ENCODE peak calls at places on chromosomes 13 and 19, in seven cellular contexts. V, F, K, Y, Q, A and N are unnamed samples.

GRCh38 chr19:5225486-5226345 is 114.9 kb downstream of the PTPRS start:
- DNase-seq in V (no peak), F (no peak), K (no peak), Y (no peak), Q (no peak), A (no peak), N (no peak)

GRCh38 chr19:12789098-12789903 is 2.0 kb upstream of the JUNB start:
- DNase-seq in V (no peak), F (no peak), K (no peak), Y (peak; percentile 79), Q (no peak), A (no peak), N (no peak)

GRCh38 chr13:30608364-30608763 is 9.4 kb upstream of the USPL1 start:
- DNase-seq in V (no peak), F (no peak), K (no peak), Y (no peak), Q (no peak), A (no peak), N (no peak)

GRCh38 chr13:107551521-107551920 is 663.8 kb downstream of the LIG4 start:
- DNase-seq in V (no peak), F (no peak), K (no peak), Y (no peak), Q (no peak), A (no peak), N (no peak)

GRCh38 chr13:24719139-24719538 is 38.9 kb downstream of the ATP12A start:
- DNase-seq in V (no peak), F (no peak), K (no peak), Y (no peak), Q (no peak), A (no peak), N (no peak)

GRCh38 chr19:17220207-17220758 is 5.1 kb downstream of the USE1 start:
- DNase-seq in V (no peak), F (no peak), K (peak; percentile 52), Y (no peak), Q (no peak), A (no peak), N (no peak)

GRCh38 chr13:92175330-92175729 is 776.9 kb downstream of the GPC5 start:
- DNase-seq in V (no peak), F (no peak), K (no peak), Y (no peak), Q (no peak), A (no peak), N (peak; percentile 5)

GRCh38 chr19:48354332-48354992 is 9.3 kb downstream of the TMEM143 start:
- DNase-seq in V (no peak), F (no peak), K (no peak), Y (no peak), Q (no peak), A (peak; percentile 99), N (no peak)

GRCh38 chr13:30303269-30303668 is 4.1 kb downstream of the KATNAL1 start:
- DNase-seq in V (no peak), F (no peak), K (no peak), Y (no peak), Q (no peak), A (no peak), N (no peak)

GRCh38 chr13:21033224-21033855 is 28.0 kb downstream of the LATS2 start:
- DNase-seq in V (no peak), F (no peak), K (peak; percentile 35), Y (no peak), Q (no peak), A (no peak), N (peak; percentile 92)

DNA sequence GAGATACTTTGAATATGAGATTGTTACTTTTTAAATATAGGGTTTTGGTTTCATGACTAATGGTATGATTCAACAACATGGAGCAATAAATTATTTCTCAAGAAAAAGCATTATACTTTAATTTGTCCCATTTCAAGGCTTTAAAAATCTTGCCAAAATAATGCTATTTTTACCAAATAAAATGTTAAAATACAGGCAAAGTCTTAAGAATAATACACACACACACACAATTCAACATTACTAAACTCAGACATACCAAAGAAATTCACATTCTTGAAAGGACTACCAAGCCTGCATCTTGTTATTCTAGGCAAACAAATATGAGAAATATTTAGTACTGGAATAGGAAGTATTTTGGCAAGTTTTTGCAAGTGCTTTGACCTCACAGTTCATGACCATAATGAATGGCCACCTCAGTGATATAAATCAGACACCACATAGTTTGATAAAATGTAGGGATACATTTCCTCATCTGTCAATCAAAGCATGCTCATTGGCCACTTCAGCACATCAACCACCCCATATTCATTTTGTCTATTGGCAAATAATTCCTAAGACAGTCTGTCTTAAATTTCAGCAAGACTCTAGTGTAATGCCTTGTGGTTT is 107.2 kb downstream of the NALCN start:
- DNase-seq in V (no peak), F (no peak), K (no peak), Y (no peak), Q (no peak), A (no peak), N (no peak)
- TF ChIP-seq POLR2AphosphoS5 in V (no peak), F (no peak), K (no peak), Y (no peak), Q (no peak), A (no peak), N (no peak)

DNA sequence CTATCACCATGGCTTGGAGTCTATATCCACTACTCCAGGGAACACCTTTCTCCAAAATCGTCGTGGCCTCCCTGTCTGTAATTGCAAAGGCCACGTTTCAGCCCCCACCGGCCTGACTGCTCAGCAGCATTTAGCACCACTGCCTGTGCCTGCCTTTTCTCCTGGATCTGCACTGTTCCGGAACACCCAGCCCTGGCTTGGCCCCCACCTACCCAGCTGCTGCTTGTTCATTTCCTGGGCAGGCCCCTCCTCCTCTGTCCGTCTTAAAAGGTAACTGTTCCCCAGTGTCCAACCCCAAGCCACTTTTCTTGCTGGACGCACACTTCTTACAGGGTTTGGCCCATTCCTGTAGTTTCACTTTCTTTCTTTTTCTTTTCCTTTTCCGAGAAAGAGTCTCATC is 8.5 kb upstream of the SYT5 start:
- DNase-seq in V (no peak), F (no peak), K (no peak), Y (no peak), Q (no peak), A (no peak), N (no peak)
- TF ChIP-seq POLR2AphosphoS5 in V (no peak), F (no peak), K (no peak), Y (no peak), Q (peak; percentile 37), A (no peak), N (no peak)

GRCh38 chr19:21087871-21088270 is 5.9 kb downstream of the ZNF714 start:
- DNase-seq in V (no peak), F (no peak), K (no peak), Y (no peak), Q (no peak), A (no peak), N (no peak)

GRCh38 chr19:21094347-21095025 is 12.5 kb downstream of the ZNF714 start:
- DNase-seq in V (no peak), F (no peak), K (no peak), Y (no peak), Q (no peak), A (no peak), N (no peak)

DNA sequence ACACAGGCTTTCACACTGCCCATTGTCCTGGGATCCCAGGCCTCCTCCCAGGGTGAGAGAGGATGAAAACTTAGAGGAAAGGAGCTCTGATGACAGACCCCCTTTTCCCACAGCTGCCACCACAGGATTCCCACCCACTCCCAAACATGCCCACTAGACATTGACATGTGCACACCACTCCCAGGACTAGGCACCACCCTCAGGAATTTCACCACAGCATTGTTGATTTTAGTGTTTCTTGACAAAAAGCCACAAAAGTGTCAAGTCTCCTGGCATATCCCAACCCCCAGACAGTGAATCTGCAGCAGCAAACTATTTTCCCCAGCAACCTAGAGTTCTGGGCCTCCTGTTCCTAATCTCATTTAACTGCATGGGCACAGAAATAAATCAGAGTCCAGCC is 10.1 kb downstream of the ZNF714 start:
- DNase-seq in V (no peak), F (no peak), K (no peak), Y (no peak), Q (no peak), A (no peak), N (no peak)
- TF ChIP-seq POLR2AphosphoS5 in V (no peak), F (no peak), K (no peak), Y (no peak), Q (no peak), A (no peak), N (no peak)

GRCh38 chr19:38744298-38744681 is at the start of gene CAPN12:
- DNase-seq in V (no peak), F (no peak), K (no peak), Y (no peak), Q (no peak), A (no peak), N (no peak)
- TF ChIP-seq POLR2AphosphoS5 in V (no peak), F (no peak), K (no peak), Y (no peak), Q (no peak), A (no peak), N (no peak)

GRCh38 chr19:862529-863304 is 3.3 kb downstream of the CFD start:
- DNase-seq in V (peak; percentile 83), F (peak; percentile 70), K (peak; percentile 76), Y (no peak), Q (peak; percentile 92), A (no peak), N (no peak)

GRCh38 chr19:861099-861755 is 1.8 kb downstream of the CFD start:
- DNase-seq in V (no peak), F (no peak), K (no peak), Y (no peak), Q (peak; percentile 76), A (no peak), N (no peak)

GRCh38 chr19:858868-859843 is at the start of gene CFD:
- DNase-seq in V (no peak), F (no peak), K (peak; percentile 62), Y (peak; percentile 91), Q (peak; percentile 91), A (no peak), N (no peak)

GRCh38 chr19:861756-862528 is 2.5 kb downstream of the CFD start:
- DNase-seq in V (no peak), F (peak; percentile 91), K (peak; percentile 66), Y (no peak), Q (peak; percentile 88), A (peak; percentile 63), N (no peak)

DNA sequence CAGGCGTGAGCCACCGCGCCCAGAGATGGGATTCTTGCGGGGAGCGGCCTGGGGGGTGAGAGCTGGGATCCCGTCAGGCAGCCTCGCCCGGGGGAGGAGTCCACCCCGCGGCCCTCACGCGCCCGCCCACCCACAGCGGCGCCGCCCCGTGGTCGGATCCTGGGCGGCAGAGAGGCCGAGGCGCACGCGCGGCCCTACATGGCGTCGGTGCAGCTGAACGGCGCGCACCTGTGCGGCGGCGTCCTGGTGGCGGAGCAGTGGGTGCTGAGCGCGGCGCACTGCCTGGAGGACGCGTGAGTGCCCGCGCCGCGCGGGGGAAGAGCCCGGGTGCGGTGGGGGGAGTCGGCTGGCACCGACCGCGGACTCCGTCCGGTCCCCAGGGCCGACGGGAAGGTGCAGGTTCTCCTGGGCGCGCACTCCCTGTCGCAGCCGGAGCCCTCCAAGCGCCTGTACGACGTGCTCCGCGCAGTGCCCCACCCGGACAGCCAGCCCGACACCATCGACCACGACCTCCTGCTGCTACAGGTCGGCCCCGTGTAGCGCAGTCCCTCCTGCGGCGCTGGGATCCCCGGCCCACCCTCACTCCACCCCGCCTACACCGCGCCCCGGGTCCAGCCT is 1.1 kb downstream of the CFD start:
- DNase-seq in V (no peak), F (no peak), K (peak; percentile 84), Y (no peak), Q (peak; percentile 90), A (peak; percentile 73), N (peak; percentile 33)
- TF ChIP-seq POLR2AphosphoS5 in V (no peak), F (no peak), K (peak; percentile 41), Y (no peak), Q (no peak), A (peak; percentile 88), N (no peak)